ENCODE peak calls at places on chromosomes 11 and 22, in nine cellular contexts. A, C, Z, M, E, G, X, L and D are unnamed samples.

GRCh38 chr11:103970850-103971249 is 65.6 kb upstream of the DDI1 start:
- DNase-seq in Z (no peak), A (no peak), X (no peak), G (no peak), C (no peak), E (no peak), L (no peak), M (no peak), D (no peak)

GRCh38 chr22:44669725-44670027 is 32.3 kb upstream of the PRR5 start:
- DNase-seq in G (no peak), A (no peak), L (no peak), M (no peak), E (no peak), Z (no peak), X (no peak), C (no peak), D (peak)

GRCh38 chr11:86508604-86509471 is 134.2 kb downstream of the CCDC81 start:
- DNase-seq in X (no peak), G (no peak), C (no peak), A (no peak), E (peak), L (peak), M (no peak), Z (no peak), D (peak)

GRCh38 chr11:115503083-115503885 is 931 bp downstream of the CADM1 start:
- DNase-seq in E (peak), G (peak), A (no peak), M (peak), X (peak), L (no peak), C (no peak), Z (peak), D (peak)

GRCh38 chr22:40478456-40479125 is 108.2 kb downstream of the SGSM3 start:
- DNase-seq in M (no peak), C (no peak), A (no peak), Z (no peak), X (no peak), L (no peak), G (no peak), E (no peak), D (no peak)

GRCh38 chr11:93740031-93740801 is 1.1 kb downstream of the TAF1D start:
- DNase-seq in G (peak), X (no peak), Z (no peak), C (no peak), L (peak), A (peak), E (peak), M (no peak), D (peak)

GRCh38 chr11:67400942-67401494 is 640 bp downstream of the PPP1CA start:
- DNase-seq in Z (no peak), G (peak), M (no peak), E (no peak), L (no peak), C (no peak), A (no peak), X (no peak), D (no peak)

GRCh38 chr11:116911981-116912734 is 74.7 kb upstream of the APOA1 start:
- DNase-seq in X (no peak), M (no peak), E (no peak), G (no peak), Z (no peak), L (no peak), C (no peak), A (no peak), D (no peak)

GRCh38 chr22:36384766-36385400 is 2.9 kb downstream of the MYH9 start:
- DNase-seq in L (no peak), E (no peak), Z (no peak), M (no peak), C (no peak), A (no peak), G (peak), X (no peak), D (no peak)